ENCODE peak calls at places on chromosomes 5 and 9, in five cellular contexts. F, M, A, H and X are unnamed samples.

GRCh38 chr5:61414806-61415205 is 82.7 kb downstream of the ZSWIM6 start:
- DNase-seq in F (no peak), H (no peak), M (no peak), A (no peak), X (no peak)

GRCh38 chr9:6106576-6107339 is 91.3 kb upstream of the RANBP6 start:
- DNase-seq in H (peak), F (peak), A (peak), M (no peak), X (peak)

GRCh38 chr5:141199359-141200235 is at the start of gene PCDHB11:
- DNase-seq in M (no peak), H (no peak), A (peak), F (peak), X (no peak)

GRCh38 chr5:178476531-178476930 is 113.7 kb downstream of the COL23A1 start:
- DNase-seq in F (no peak), A (no peak), H (no peak), M (no peak), X (no peak)

GRCh38 chr5:149271717-149272558 is at the start of gene AFAP1L1:
- DNase-seq in M (peak), A (peak), F (peak), H (no peak), X (no peak)

GRCh38 chr5:151924564-151925395 is at the start of gene GLRA1:
- DNase-seq in H (peak), F (peak), M (peak), A (peak), X (no peak)

GRCh38 chr5:43000198-43000840 is 39.8 kb downstream of the ANXA2R start:
- DNase-seq in H (no peak), M (no peak), F (no peak), A (peak), X (no peak)

GRCh38 chr5:50667079-50667652 is 729 bp downstream of the PARP8 start:
- DNase-seq in F (no peak), M (peak), H (peak), A (peak), X (no peak)

GRCh38 chr9:4489919-4490704 is at the start of gene SLC1A1:
- DNase-seq in A (peak), H (peak), F (peak), M (peak), X (peak)

GRCh38 chr9:33619666-33620404 is 95.8 kb downstream of the ANKRD18B start:
- DNase-seq in H (no peak), F (peak), M (no peak), A (peak), X (no peak)

GRCh38 chr5:80998590-80998979 is 38.4 kb downstream of the RASGRF2 start:
- DNase-seq in A (no peak), H (no peak), M (no peak), F (no peak), X (no peak)

GRCh38 chr9:3578786-3579185 is 53.0 kb upstream of the RFX3 start:
- DNase-seq in M (no peak), F (no peak), A (peak), H (no peak), X (no peak)

GRCh38 chr9:93827545-93828330 is 127.4 kb downstream of the BARX1 start:
- DNase-seq in A (peak), H (peak), M (peak), F (peak), X (no peak)

GRCh38 chr9:91428431-91428830 is 4.8 kb upstream of the NFIL3 start:
- DNase-seq in A (no peak), M (no peak), H (no peak), F (no peak), X (no peak)

GRCh38 chr9:99823392-99824377 is 2.0 kb downstream of the NR4A3 start:
- DNase-seq in F (peak), A (peak), H (peak), M (peak), X (no peak)

GRCh38 chr5:142597546-142598337 is 88.1 kb downstream of the FGF1 start:
- DNase-seq in M (no peak), A (peak), H (no peak), F (peak), X (no peak)

GRCh38 chr5:93062548-93062947 is 518.5 kb downstream of the NR2F1-AS1 start:
- DNase-seq in H (peak), M (no peak), F (no peak), A (no peak), X (no peak)

GRCh38 chr5:132812949-132813598 is at the start of gene SOWAHA:
- DNase-seq in A (no peak), F (peak), H (no peak), M (peak), X (no peak)

GRCh38 chr5:94241288-94241651 is 377.1 kb downstream of the KIAA0825 start:
- DNase-seq in M (no peak), A (peak), F (no peak), H (no peak), X (no peak)

GRCh38 chr9:95201201-95201600 is 116.3 kb downstream of the FANCC start:
- DNase-seq in H (no peak), F (no peak), M (no peak), A (no peak), X (no peak)

GRCh38 chr5:37208883-37209808 is 40.0 kb downstream of the CPLANE1 start:
- DNase-seq in M (no peak), A (no peak), F (no peak), H (peak), X (no peak)

GRCh38 chr9:124673063-124673462 is 98.0 kb downstream of the NR6A1 start:
- DNase-seq in A (no peak), H (no peak), F (no peak), M (no peak), X (no peak)

GRCh38 chr9:109319072-109319630 is 1.7 kb downstream of the EPB41L4B start:
- DNase-seq in M (peak), H (no peak), A (no peak), F (no peak), X (no peak)

GRCh38 chr9:109317311-109317978 is 3.4 kb downstream of the EPB41L4B start:
- DNase-seq in H (no peak), M (peak), F (no peak), A (no peak), X (no peak)

GRCh38 chr9:109315889-109316640 is 4.8 kb downstream of the EPB41L4B start:
- DNase-seq in A (peak), F (peak), M (peak), H (no peak), X (no peak)

GRCh38 chr9:109319631-109320233 is 1.1 kb downstream of the EPB41L4B start:
- DNase-seq in A (no peak), M (peak), H (peak), F (no peak), X (no peak)

GRCh38 chr9:109317979-109318671 is 2.7 kb downstream of the EPB41L4B start:
- DNase-seq in M (no peak), F (no peak), A (peak), H (no peak), X (no peak)
- H3K4me3 ChIP-seq in M (no peak), F (no peak), A (peak), H (no peak), X (no peak)

GRCh38 chr9:90007516-90008430 is 403.0 kb downstream of the GADD45G start:
- DNase-seq in F (no peak), H (peak), M (no peak), A (peak), X (no peak)
- H3K4me3 ChIP-seq in F (no peak), H (no peak), M (no peak), A (no peak), X (no peak)

DNA sequence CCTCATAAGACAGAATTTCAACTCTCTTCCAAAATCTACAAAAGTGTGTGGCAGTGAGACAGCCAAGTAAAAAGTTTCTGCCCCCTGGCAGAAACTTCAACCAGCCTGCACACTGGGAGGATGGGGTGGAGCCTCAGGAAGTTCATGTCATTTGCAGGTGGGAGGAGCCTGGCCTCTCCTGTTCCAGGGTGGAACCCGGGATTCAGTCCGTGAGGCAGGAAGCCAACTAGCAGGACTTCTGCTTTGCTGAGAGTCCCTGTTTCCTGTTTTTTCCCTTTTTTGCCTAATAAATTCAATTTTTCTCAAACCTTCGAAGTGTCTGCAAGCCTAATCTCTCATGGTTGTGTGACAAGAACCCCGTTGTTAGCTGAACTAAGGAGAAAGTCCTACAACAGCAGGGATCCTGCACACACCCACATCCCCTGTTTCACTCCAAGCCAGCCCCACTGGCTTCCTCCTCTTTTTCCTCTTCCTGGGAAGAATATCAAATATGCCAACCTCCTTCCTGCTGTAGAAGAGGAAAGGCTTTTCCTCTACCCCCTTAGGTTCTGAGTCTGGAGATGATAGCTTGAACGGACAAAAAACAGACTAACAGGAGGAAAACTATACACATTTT is 69.3 kb downstream of the ALDH7A1 start:
- DNase-seq in A (no peak), M (peak), H (no peak), F (no peak), X (no peak)
- H3K4me3 ChIP-seq in A (no peak), M (no peak), H (no peak), F (no peak), X (no peak)

GRCh38 chr9:106287108-106287631 is 575.8 kb upstream of the ZNF462 start:
- DNase-seq in M (no peak), H (no peak), A (peak), F (no peak), X (no peak)
- H3K4me3 ChIP-seq in M (no peak), H (no peak), A (peak), F (no peak), X (no peak)